ENCODE peak calls at places on chromosomes 13 and 19, in five cellular contexts. Q, W, K, R and F are unnamed samples.

GRCh38 chr13:35527451-35527850 is 51.0 kb upstream of the MAB21L1 start:
- DNase-seq in K (no peak), Q (no peak), R (no peak), W (no peak), F (no peak)

GRCh38 chr19:5801796-5802616 is 2.9 kb upstream of the NRTN start:
- DNase-seq in W (no peak), K (no peak), Q (no peak), R (peak), F (peak)

GRCh38 chr19:2129022-2129421 is 22.3 kb downstream of the AP3D1 start:
- DNase-seq in W (no peak), R (no peak), Q (no peak), K (no peak), F (no peak)

GRCh38 chr19:38977445-38978314 is 2.1 kb upstream of the FBXO17 start:
- DNase-seq in K (peak), W (no peak), R (no peak), Q (peak), F (no peak)

GRCh38 chr13:34030782-34031181 is 212.8 kb downstream of the RFC3 start:
- DNase-seq in Q (no peak), W (no peak), K (no peak), R (no peak), F (no peak)

GRCh38 chr13:73074101-73074500 is 15.3 kb downstream of the KLF5 start:
- DNase-seq in R (no peak), W (no peak), K (no peak), Q (no peak), F (no peak)

GRCh38 chr13:29516880-29517279 is 78.6 kb downstream of the SLC7A1 start:
- DNase-seq in K (no peak), W (no peak), Q (no peak), R (no peak), F (no peak)

GRCh38 chr19:16366433-16367268 is 42.0 kb downstream of the KLF2 start:
- DNase-seq in R (peak), Q (peak), K (no peak), W (no peak), F (no peak)

GRCh38 chr19:40744554-40745401 is 5.5 kb downstream of the ACTMAP start:
- DNase-seq in R (no peak), W (no peak), K (no peak), Q (no peak), F (no peak)

GRCh38 chr19:47435883-47436417 is 16.6 kb upstream of the MEIS3 start:
- DNase-seq in K (no peak), Q (no peak), R (no peak), W (no peak), F (no peak)

GRCh38 chr13:40271511-40271910 is 394.9 kb downstream of the FOXO1 start:
- DNase-seq in W (no peak), Q (no peak), K (no peak), R (no peak), F (no peak)

GRCh38 chr13:51765142-51765515 is 38.8 kb downstream of the DHRS12 start:
- DNase-seq in R (no peak), K (no peak), Q (no peak), W (no peak), F (no peak)

GRCh38 chr13:20528451-20528850 is 2.8 kb upstream of the CRYL1 start:
- DNase-seq in R (no peak), Q (no peak), W (no peak), K (no peak), F (no peak)

GRCh38 chr19:55319786-55320185 is 5.4 kb downstream of the TMEM150B start:
- DNase-seq in W (no peak), K (peak), R (no peak), Q (no peak), F (peak)

GRCh38 chr19:1213391-1214286 is 8.1 kb downstream of the STK11 start:
- DNase-seq in W (no peak), R (peak), K (no peak), Q (peak), F (no peak)

GRCh38 chr13:87206708-87207107 is 464.5 kb upstream of the SLITRK5 start:
- DNase-seq in R (no peak), Q (no peak), W (no peak), K (no peak), F (no peak)

GRCh38 chr13:37747071-37747612 is 122.4 kb downstream of the TRPC4 start:
- DNase-seq in R (no peak), K (no peak), W (no peak), Q (no peak), F (no peak)

GRCh38 chr19:11978492-11979100 is 13.8 kb downstream of the ZNF763 start:
- DNase-seq in R (no peak), K (no peak), Q (no peak), W (no peak), F (no peak)

GRCh38 chr13:55219538-55219937 is 1921.2 kb upstream of the PRR20A start:
- DNase-seq in W (no peak), K (no peak), R (no peak), Q (no peak), F (no peak)

GRCh38 chr13:24888291-24888931 is 124.4 kb downstream of the RNF17 start:
- DNase-seq in W (no peak), R (no peak), K (no peak), Q (no peak), F (no peak)

GRCh38 chr13:75445717-75446529 is 36.0 kb downstream of the TBC1D4 start:
- DNase-seq in Q (no peak), K (no peak), R (no peak), W (no peak), F (no peak)

GRCh38 chr13:110965038-110965754 is 50.3 kb upstream of the ANKRD10 start:
- DNase-seq in R (no peak), Q (no peak), W (no peak), K (no peak), F (no peak)

GRCh38 chr19:13764101-13764807 is at the start of gene MRI1:
- DNase-seq in K (peak), Q (peak), R (peak), W (no peak), F (peak)

GRCh38 chr19:18290250-18291018 is 9.0 kb upstream of the JUND start:
- DNase-seq in R (no peak), Q (peak), K (no peak), W (no peak), F (no peak)

GRCh38 chr19:46634045-46634655 is 1.9 kb downstream of the GNG8 start:
- DNase-seq in R (peak), W (peak), Q (peak), K (peak), F (peak)

GRCh38 chr13:29435125-29435911 is 160.2 kb downstream of the SLC7A1 start:
- DNase-seq in K (no peak), W (peak), Q (no peak), R (peak), F (no peak)

GRCh38 chr19:10222201-10222890 is 8.8 kb downstream of the S1PR2 start:
- DNase-seq in R (no peak), W (no peak), K (no peak), Q (no peak), F (no peak)

GRCh38 chr13:98200211-98200878 is 23.3 kb upstream of the RNF113B start:
- DNase-seq in R (no peak), Q (no peak), W (no peak), K (no peak), F (no peak)

GRCh38 chr19:30540671-30541210 is 168.6 kb downstream of the ZNF536 start:
- DNase-seq in R (no peak), W (no peak), Q (no peak), K (no peak), F (no peak)

GRCh38 chr19:50162988-50163387 is at the start of gene IZUMO2:
- DNase-seq in W (no peak), R (no peak), Q (no peak), K (no peak), F (no peak)

GRCh38 chr13:67096418-67096817 is 133.7 kb downstream of the PCDH9 start:
- DNase-seq in K (no peak), R (no peak), Q (no peak), W (no peak), F (no peak)